ENCODE peak calls at places on chromosomes 16 and 17, in four cellular contexts. B is GM12878, M is K562, C is HepG2. H is an unnamed sample. For H3K27me3, the result is how much of the 10 kb centered on the place peaks cover.

GRCh38 chr16:28181557-28181914 is 30.2 kb downstream of the XPO6 start:
- DNase-seq in B (no peak), M (no peak), C (peak), H (no peak)

GRCh38 chr17:1058423-1059130 is 61.6 kb downstream of the TIMM22 start:
- DNase-seq in B (no peak), M (peak), C (peak), H (no peak)

GRCh38 chr17:83054518-83055125 is 24.8 kb upstream of the METRNL start:
- DNase-seq in B (no peak), M (no peak), C (no peak), H (no peak)

GRCh38 chr17:65190467-65191095 is 53.4 kb downstream of the RGS9 start:
- DNase-seq in B (no peak), M (no peak), C (no peak), H (no peak)

GRCh38 chr16:51523400-51523799 is 372.3 kb upstream of the SALL1 start:
- DNase-seq in B (no peak), M (no peak), C (no peak), H (no peak)

GRCh38 chr17:77100009-77100408 is 40.8 kb upstream of the SEC14L1 start:
- DNase-seq in B (no peak), M (no peak), C (no peak), H (no peak)

GRCh38 chr17:63440127-63440769 is 5.9 kb downstream of the CYB561 start:
- DNase-seq in B (no peak), M (no peak), C (no peak), H (no peak)

GRCh38 chr16:1474471-1474795 is 395 bp downstream of the CLCN7 start:
- DNase-seq in B (no peak), M (no peak), C (no peak), H (no peak)

GRCh38 chr17:65514082-65514481 is 47.4 kb downstream of the AXIN2 start:
- DNase-seq in B (no peak), M (no peak), C (no peak), H (no peak)

GRCh38 chr17:43907425-43907981 is at the start of gene MPP2:
- DNase-seq in B (no peak), M (peak), C (peak), H (no peak)

DNA sequence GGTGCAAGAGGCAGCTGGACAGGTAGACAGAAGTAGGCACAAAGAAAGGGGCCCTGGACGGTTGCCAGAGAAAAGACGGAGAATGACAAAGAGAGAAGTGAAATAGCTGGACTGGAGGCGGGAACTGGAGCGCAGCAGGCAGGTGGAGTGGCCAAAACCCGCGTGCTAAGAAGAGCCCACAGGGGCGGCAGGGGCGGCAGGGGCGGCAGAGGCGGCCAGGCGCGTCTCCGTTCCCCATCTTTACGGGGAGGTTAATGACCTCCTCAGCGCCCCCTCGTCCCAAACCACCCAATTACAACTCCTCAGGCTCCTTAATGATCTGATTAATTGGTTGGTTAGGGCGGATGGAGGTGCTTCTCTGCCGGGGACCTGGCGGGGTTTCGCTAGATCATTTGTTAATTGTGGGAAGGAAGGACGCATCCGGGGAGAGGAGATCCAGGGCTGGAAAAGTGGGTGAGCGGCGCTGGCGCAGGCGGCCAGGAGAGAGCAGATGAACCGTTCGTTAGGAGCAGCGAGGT is 15.4 kb upstream of the HOXB9 start:
- DNase-seq in B (no peak), M (no peak), C (no peak), H (peak)
- TF ChIP-seq EZH2 in B (no peak), M (no peak), C (no peak), H (peak)

GRCh38 chr17:45748911-45749310 is 35.2 kb upstream of the CRHR1 start:
- DNase-seq in B (no peak), M (no peak), C (no peak), H (no peak)
- H3K27me3 ChIP-seq in B (under half), M (half or more), C (half or more), H (half or more)

GRCh38 chr16:20903116-20903888 is 2.7 kb downstream of the LYRM1 start:
- DNase-seq in B (no peak), M (no peak), C (no peak), H (no peak)

GRCh38 chr16:20905576-20905975 is 5.0 kb downstream of the LYRM1 start:
- DNase-seq in B (no peak), M (no peak), C (no peak), H (no peak)

GRCh38 chr16:20906225-20906870 is 5.8 kb downstream of the LYRM1 start:
- DNase-seq in B (no peak), M (no peak), C (no peak), H (no peak)

GRCh38 chr16:20903889-20904506 is 3.4 kb downstream of the LYRM1 start:
- DNase-seq in B (no peak), M (no peak), C (no peak), H (no peak)

DNA sequence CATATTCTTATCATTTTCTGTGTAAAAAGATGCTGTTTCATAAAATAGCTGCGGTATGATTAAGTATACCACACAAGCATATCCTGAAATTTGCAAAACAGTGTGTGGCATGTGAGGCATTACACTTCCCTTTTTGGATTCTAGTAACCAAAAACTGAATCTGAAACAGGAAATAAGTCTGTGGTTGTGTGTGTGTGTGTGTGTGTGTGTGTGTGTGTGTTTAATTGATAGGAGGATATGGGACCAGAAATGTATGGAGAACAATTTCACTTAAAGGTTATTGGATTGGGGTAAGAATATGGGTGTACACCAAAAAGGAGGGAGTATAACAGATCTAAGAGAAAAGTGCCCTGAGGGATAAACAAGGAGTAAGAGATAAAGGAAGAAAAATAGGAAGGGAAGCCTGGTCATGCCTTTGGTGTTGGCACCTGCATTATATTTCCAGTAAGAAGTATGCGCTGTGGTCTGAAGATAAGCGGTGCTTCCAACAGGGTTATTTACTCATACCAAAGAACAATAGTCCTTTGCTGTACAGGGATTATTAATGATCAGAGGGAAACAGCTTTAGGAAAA is 4.0 kb downstream of the LYRM1 start:
- DNase-seq in B (peak), M (no peak), C (peak), H (no peak)
- TF ChIP-seq USF2 in B (no peak), M (no peak), C (no peak), H (no peak)

GRCh38 chr17:48084932-48085331 is 16.3 kb downstream of the CBX1 start:
- DNase-seq in B (no peak), M (no peak), C (no peak), H (no peak)

GRCh38 chr17:48077555-48077954 is 23.7 kb downstream of the CBX1 start:
- DNase-seq in B (no peak), M (no peak), C (no peak), H (no peak)

GRCh38 chr17:48081858-48082257 is 19.4 kb downstream of the CBX1 start:
- DNase-seq in B (no peak), M (no peak), C (no peak), H (no peak)
- TF ChIP-seq EZH2 in B (no peak), M (no peak), C (no peak), H (no peak)

DNA sequence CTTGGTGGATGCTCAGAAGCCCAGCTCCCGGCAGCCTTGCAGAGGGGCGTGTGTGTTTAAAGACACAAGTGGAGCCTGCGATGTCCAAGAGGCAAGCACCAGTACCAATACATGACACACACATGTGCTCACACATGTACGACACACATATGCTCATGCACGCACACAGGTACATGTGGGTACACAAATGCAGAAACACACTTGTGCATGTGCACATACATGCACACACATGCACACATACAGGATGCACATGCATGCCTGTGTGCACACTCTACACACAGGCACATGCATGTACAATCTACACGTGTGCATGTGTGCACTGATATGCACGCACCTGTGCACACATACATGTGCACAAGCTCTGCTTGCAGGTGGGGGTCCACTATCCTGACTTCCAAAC is 10.8 kb downstream of the RBFOX3 start:
- DNase-seq in B (no peak), M (no peak), C (no peak), H (no peak)
- H3K27me3 ChIP-seq in B (under half), M (half or more), C (half or more), H (under half)

H was measured in H1.